ENCODE peak calls at places on chromosomes 5 and 9, in seven cellular contexts. K is cardiac fibroblast; O is NCI-H1092 treated with DMSO at 0.1 percent for 48 hours; U is CD8-positive, alpha-beta memory T cell; X is tibial artery; Y is neural crest cell; W is progenitor cell of endocrine pancreas. Z is an unnamed sample.
A peak's percentile ranks its signal among the peaks of the same experiment; 100 is the strongest.

GRCh38 chr9:27398982-27399653 is 102.2 kb upstream of the EQTN start:
- DNase-seq in Y (no peak), K (no peak), W (no peak), O (no peak), U (no peak), X (no peak), Z (no peak)

GRCh38 chr5:149759986-149760699 is 30.0 kb downstream of the PPARGC1B start:
- DNase-seq in U (no peak), Y (no peak), W (no peak), K (peak; percentile 25), O (no peak), X (no peak), Z (no peak)

GRCh38 chr9:134626576-134627416 is 14.8 kb upstream of the COL5A1 start:
- DNase-seq in K (peak; percentile 65), Y (no peak), X (no peak), U (no peak), W (no peak), O (no peak), Z (peak; percentile 71)

GRCh38 chr9:93898026-93898425 is 57.1 kb downstream of the BARX1 start:
- DNase-seq in K (no peak), X (no peak), O (no peak), Y (no peak), U (no peak), W (no peak), Z (no peak)

GRCh38 chr9:109861918-109862317 is 81.9 kb downstream of the PALM2AKAP2 start:
- DNase-seq in U (no peak), Y (no peak), O (no peak), K (peak; percentile 17), W (no peak), X (no peak), Z (peak; percentile 70)

GRCh38 chr5:25515525-25515924 is 870.7 kb upstream of the CDH10 start:
- DNase-seq in K (no peak), W (no peak), X (no peak), Y (no peak), U (no peak), O (no peak), Z (no peak)

GRCh38 chr5:124599048-124599973 is 147.1 kb downstream of the ZNF608 start:
- DNase-seq in K (peak; percentile 74), W (no peak), U (no peak), O (peak; percentile 45), Y (no peak), X (no peak), Z (peak; percentile 34)

GRCh38 chr9:110764006-110764405 is 95.4 kb downstream of the MUSK start:
- DNase-seq in K (no peak), O (no peak), X (no peak), W (no peak), U (no peak), Y (no peak), Z (no peak)

GRCh38 chr5:2003206-2003605 is 120.5 kb upstream of the IRX4 start:
- DNase-seq in K (no peak), U (no peak), X (no peak), O (no peak), Y (no peak), W (no peak), Z (no peak)

GRCh38 chr5:140355551-140355950 is 4.4 kb upstream of the SLC4A9 start:
- DNase-seq in U (no peak), O (no peak), X (no peak), W (no peak), Y (no peak), K (no peak), Z (no peak)

GRCh38 chr9:127308559-127309429 is 44.2 kb downstream of the GARNL3 start:
- DNase-seq in X (no peak), Y (no peak), K (peak; percentile 66), O (no peak), U (no peak), W (no peak), Z (peak; percentile 87)

GRCh38 chr9:87245271-87245670 is 252.4 kb upstream of the DAPK1 start:
- DNase-seq in W (no peak), O (no peak), U (no peak), Y (no peak), K (no peak), X (no peak), Z (no peak)

GRCh38 chr5:78881884-78882283 is 103.2 kb downstream of the ARSB start:
- DNase-seq in Y (no peak), W (no peak), U (no peak), K (no peak), X (no peak), O (no peak), Z (no peak)

GRCh38 chr5:151667083-151667482 is 19.6 kb downstream of the SPARC start:
- DNase-seq in O (no peak), W (no peak), U (no peak), X (no peak), Y (no peak), K (no peak), Z (no peak)

GRCh38 chr9:13974891-13975290 is 339.1 kb downstream of the NFIB start:
- DNase-seq in K (no peak), X (no peak), Y (no peak), U (no peak), O (no peak), W (no peak), Z (no peak)

Z was measured in adipocyte.